ENCODE peak calls at places on chromosome 7, in four cellular contexts. I, T, G and R are unnamed samples.

GRCh38 chr7:94289071-94289470 is 105.6 kb upstream of the COL1A2 start:
- DNase-seq in I (no peak), T (peak; percentile 69), G (peak; percentile 70), R (peak; percentile 64)

GRCh38 chr7:18675579-18675978 is 180.0 kb downstream of the HDAC9 start:
- DNase-seq in I (no peak), T (no peak), G (no peak), R (no peak)

GRCh38 chr7:127598318-127598717 is 4.8 kb downstream of the FSCN3 start:
- DNase-seq in I (peak; percentile 58), T (peak; percentile 37), G (no peak), R (peak; percentile 49)

GRCh38 chr7:121081327-121081936 is 92.9 kb downstream of the CPED1 start:
- DNase-seq in I (peak; percentile 60), T (no peak), G (no peak), R (no peak)

GRCh38 chr7:131896189-131896855 is 339.9 kb upstream of the PODXL start:
- DNase-seq in I (no peak), T (no peak), G (no peak), R (no peak)

GRCh38 chr7:129376778-129377700 is 57.2 kb upstream of the STRIP2 start:
- DNase-seq in I (no peak), T (no peak), G (no peak), R (no peak)

GRCh38 chr7:14754631-14755030 is 147.9 kb downstream of the DGKB start:
- DNase-seq in I (no peak), T (no peak), G (no peak), R (no peak)

GRCh38 chr7:151761256-151761655 is 115.7 kb downstream of the PRKAG2 start:
- DNase-seq in I (no peak), T (no peak), G (peak; percentile 41), R (no peak)

GRCh38 chr7:158950914-158951635 is 94.7 kb downstream of the DYNC2I1 start:
- DNase-seq in I (no peak), T (no peak), G (no peak), R (no peak)

GRCh38 chr7:17236603-17237002 is 61.8 kb upstream of the AHR start:
- DNase-seq in I (no peak), T (no peak), G (no peak), R (no peak)

GRCh38 chr7:130278892-130279690 is 12.4 kb downstream of the CPA2 start:
- DNase-seq in I (no peak), T (no peak), G (peak; percentile 58), R (no peak)

GRCh38 chr7:17680943-17681351 is 259.3 kb downstream of the SNX13 start:
- DNase-seq in I (no peak), T (no peak), G (no peak), R (no peak)

GRCh38 chr7:50307368-50308012 is 3.0 kb downstream of the IKZF1 start:
- DNase-seq in I (peak; percentile 51), T (no peak), G (no peak), R (no peak)

GRCh38 chr7:12709731-12710502 is 22.5 kb downstream of the ARL4A start:
- DNase-seq in I (no peak), T (no peak), G (no peak), R (no peak)

GRCh38 chr7:79740076-79740475 is 286.6 kb upstream of the MAGI2 start:
- DNase-seq in I (no peak), T (no peak), G (no peak), R (no peak)

GRCh38 chr7:79736418-79736817 is 283.0 kb upstream of the MAGI2 start:
- DNase-seq in I (no peak), T (no peak), G (no peak), R (no peak)

GRCh38 chr7:79741684-79742083 is 288.2 kb upstream of the MAGI2 start:
- DNase-seq in I (no peak), T (no peak), G (no peak), R (peak; percentile 18)
- TF ChIP-seq CTCF in I (no peak), T (peak; percentile 65), G (no peak), R (peak; percentile 49)

GRCh38 chr7:35035511-35035921 is 1.8 kb downstream of the DPY19L1 start:
- DNase-seq in I (no peak), T (no peak), G (peak; percentile 15), R (no peak)
- TF ChIP-seq CTCF in I (peak; percentile 10), T (no peak), G (no peak), R (no peak)

GRCh38 chr7:43626695-43627094 is 43.8 kb downstream of the STK17A start:
- DNase-seq in I (no peak), T (no peak), G (no peak), R (no peak)
- TF ChIP-seq CTCF in I (no peak), T (no peak), G (no peak), R (no peak)

GRCh38 chr7:146554568-146554967 is 438.0 kb downstream of the CNTNAP2 start:
- DNase-seq in I (no peak), T (no peak), G (no peak), R (no peak)
- TF ChIP-seq CTCF in I (no peak), T (no peak), G (no peak), R (no peak)

DNA sequence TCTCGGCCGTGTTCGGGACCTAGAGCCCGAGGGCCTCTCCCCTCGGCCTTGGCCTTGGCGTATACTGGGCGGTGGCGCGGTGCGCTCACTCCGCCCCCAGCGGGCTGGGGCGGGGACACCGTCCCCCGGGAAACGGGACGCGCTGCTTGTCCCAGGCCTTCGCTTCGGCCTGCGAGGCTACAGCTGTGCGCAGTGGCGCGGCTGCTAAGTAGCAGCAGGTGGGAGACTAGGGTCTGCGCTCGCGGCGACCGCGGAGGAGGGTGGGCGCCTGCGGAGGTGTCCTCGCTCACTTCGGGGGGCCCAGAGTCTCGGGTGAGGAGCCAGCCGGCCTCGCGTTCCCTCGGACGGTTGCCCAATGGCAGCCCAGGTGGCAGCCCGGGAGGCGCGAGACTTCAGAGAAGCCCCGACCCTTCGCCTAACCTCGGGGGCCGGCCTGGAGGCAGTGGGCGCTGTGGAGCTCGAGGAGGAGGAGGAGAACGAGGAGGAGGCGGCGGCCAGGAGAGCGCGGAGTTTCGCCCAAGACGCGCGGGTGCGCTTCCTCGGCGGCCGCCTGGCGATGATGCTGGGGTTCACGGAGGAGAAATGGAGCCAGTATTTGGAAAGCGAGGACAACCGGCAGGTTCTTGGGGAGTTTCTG is at the start of gene DNAH11:
- DNase-seq in I (peak; percentile 23), T (peak; percentile 37), G (peak; percentile 58), R (peak; percentile 49)
- TF ChIP-seq CTCF in I (no peak), T (no peak), G (no peak), R (no peak)

GRCh38 chr7:30626984-30627383 is 32.3 kb downstream of the GARS1 start:
- DNase-seq in I (no peak), T (no peak), G (no peak), R (no peak)

GRCh38 chr7:30630986-30631385 is 36.3 kb downstream of the GARS1 start:
- DNase-seq in I (no peak), T (no peak), G (no peak), R (no peak)

DNA sequence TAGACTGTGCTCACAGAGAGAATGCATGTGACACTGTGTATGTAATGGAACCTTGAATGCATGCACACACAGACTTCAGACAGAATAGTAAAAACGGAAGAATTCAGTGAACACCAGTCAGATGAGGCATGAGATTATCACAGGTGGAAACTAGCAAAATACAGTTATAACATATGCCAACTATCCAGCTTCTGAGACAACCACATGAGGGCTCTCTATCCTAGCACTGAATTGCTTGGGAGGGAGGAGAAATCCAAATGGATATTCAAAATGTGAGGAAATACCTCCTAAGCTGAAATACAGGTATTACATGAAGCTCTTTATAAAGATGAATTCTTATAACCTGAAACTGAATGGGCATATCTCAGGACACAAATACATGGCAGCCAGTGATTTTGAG is 30.6 kb downstream of the GARS1 start:
- DNase-seq in I (no peak), T (no peak), G (no peak), R (no peak)
- TF ChIP-seq CTCF in I (no peak), T (peak; percentile 28), G (no peak), R (no peak)

GRCh38 chr7:157907091-157907490 is 570.3 kb downstream of the DNAJB6 start:
- DNase-seq in I (no peak), T (no peak), G (no peak), R (no peak)
- TF ChIP-seq CTCF in I (no peak), T (no peak), G (no peak), R (no peak)

DNA sequence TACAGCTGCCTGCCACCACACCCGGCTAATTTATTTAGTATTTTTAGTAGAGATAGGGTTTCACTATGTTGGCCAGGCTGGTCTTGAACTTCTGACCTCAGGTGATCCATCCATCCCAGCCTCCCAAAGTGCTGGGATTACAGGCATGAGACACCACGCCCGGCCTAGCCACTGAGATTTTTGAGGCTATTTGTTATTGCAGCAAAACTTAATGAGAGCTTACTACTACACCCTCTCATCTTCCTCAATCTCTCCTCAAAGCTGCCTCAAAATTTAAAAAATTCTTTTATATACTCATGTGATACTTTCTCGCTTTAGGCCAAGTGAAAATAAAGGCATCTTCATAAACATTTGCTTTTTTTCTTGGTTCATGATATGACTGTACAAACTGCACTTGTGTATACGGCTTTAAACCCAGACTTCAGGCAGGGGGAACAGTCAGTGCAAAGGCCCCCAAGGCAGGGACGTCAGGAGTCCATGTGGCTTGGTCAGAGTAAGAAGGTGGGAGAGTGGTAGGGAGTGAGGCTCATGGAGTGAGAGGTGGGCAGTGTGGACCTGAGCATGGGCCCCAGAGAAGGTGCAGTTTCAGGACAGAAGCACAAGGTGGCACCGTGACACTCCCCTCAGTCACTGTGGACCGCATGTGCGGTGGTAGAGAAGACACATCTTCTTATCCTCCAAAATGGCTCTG is 55.5 kb downstream of the SYPL1 start:
- DNase-seq in I (peak; percentile 83), T (peak; percentile 78), G (peak; percentile 72), R (peak; percentile 74)
- TF ChIP-seq CTCF in I (peak; percentile 97), T (peak; percentile 96), G (peak; percentile 81), R (peak; percentile 71)

GRCh38 chr7:101869026-101869900 is 51.8 kb downstream of the CUX1 start:
- DNase-seq in I (peak; percentile 79), T (no peak), G (no peak), R (peak; percentile 21)

GRCh38 chr7:101871351-101871750 is 53.9 kb downstream of the CUX1 start:
- DNase-seq in I (no peak), T (no peak), G (no peak), R (no peak)

GRCh38 chr7:101869901-101870290 is 52.5 kb downstream of the CUX1 start:
- DNase-seq in I (peak; percentile 63), T (no peak), G (no peak), R (no peak)

GRCh38 chr7:101868191-101868950 is 50.9 kb downstream of the CUX1 start:
- DNase-seq in I (peak; percentile 53), T (no peak), G (no peak), R (no peak)

GRCh38 chr7:101870361-101871062 is 53.1 kb downstream of the CUX1 start:
- DNase-seq in I (no peak), T (no peak), G (no peak), R (no peak)
- TF ChIP-seq CTCF in I (peak; percentile 57), T (peak; percentile 39), G (no peak), R (no peak)